ENCODE peak calls at places on chromosomes 3 and 15, in six cellular contexts. One of them, this sample, is unnamed.

GRCh38 chr15:66862111-66862815 is 160.2 kb downstream of the SMAD6 start:
- DNase-seq in NCI-H1092 treated with DMSO at 0.1 percent for 48 hours: no peak
- DNase-seq in dermis blood vessel endothelial cell: no peak
- DNase-seq in AG09309: no peak
- DNase-seq in activated CD4-positive, alpha-beta T cell treated with anti-CD3 and anti-CD28 coated beads for 4 hours: no peak
- DNase-seq in adrenal gland: no peak
- DNase-seq in this sample: no peak

GRCh38 chr3:164250923-164251322 is 827.4 kb downstream of the SI start:
- DNase-seq in NCI-H1092 treated with DMSO at 0.1 percent for 48 hours: no peak
- DNase-seq in dermis blood vessel endothelial cell: no peak
- DNase-seq in AG09309: no peak
- DNase-seq in activated CD4-positive, alpha-beta T cell treated with anti-CD3 and anti-CD28 coated beads for 4 hours: no peak
- DNase-seq in adrenal gland: no peak
- DNase-seq in this sample: no peak

GRCh38 chr3:43738305-43738704 is 47.6 kb downstream of the ABHD5 start:
- DNase-seq in NCI-H1092 treated with DMSO at 0.1 percent for 48 hours: no peak
- DNase-seq in dermis blood vessel endothelial cell: no peak
- DNase-seq in AG09309: no peak
- DNase-seq in activated CD4-positive, alpha-beta T cell treated with anti-CD3 and anti-CD28 coated beads for 4 hours: no peak
- DNase-seq in adrenal gland: no peak
- DNase-seq in this sample: no peak

GRCh38 chr3:143482106-143483088 is 362.8 kb downstream of the CHST2 start:
- DNase-seq in NCI-H1092 treated with DMSO at 0.1 percent for 48 hours: no peak
- DNase-seq in dermis blood vessel endothelial cell: no peak
- DNase-seq in AG09309: no peak
- DNase-seq in activated CD4-positive, alpha-beta T cell treated with anti-CD3 and anti-CD28 coated beads for 4 hours: no peak
- DNase-seq in adrenal gland: no peak
- DNase-seq in this sample: no peak

GRCh38 chr3:44395714-44396113 is 57.1 kb downstream of the TCAIM start:
- DNase-seq in NCI-H1092 treated with DMSO at 0.1 percent for 48 hours: no peak
- DNase-seq in dermis blood vessel endothelial cell: no peak
- DNase-seq in AG09309: no peak
- DNase-seq in activated CD4-positive, alpha-beta T cell treated with anti-CD3 and anti-CD28 coated beads for 4 hours: no peak
- DNase-seq in adrenal gland: no peak
- DNase-seq in this sample: no peak

GRCh38 chr3:123026551-123027291 is 842 bp downstream of the SEMA5B start:
- DNase-seq in NCI-H1092 treated with DMSO at 0.1 percent for 48 hours: no peak
- DNase-seq in dermis blood vessel endothelial cell: peak; percentile 17
- DNase-seq in AG09309: no peak
- DNase-seq in activated CD4-positive, alpha-beta T cell treated with anti-CD3 and anti-CD28 coated beads for 4 hours: peak; percentile 2
- DNase-seq in adrenal gland: peak; percentile 43
- DNase-seq in this sample: no peak

GRCh38 chr3:104596551-104596950 is 770.2 kb upstream of the ALCAM start:
- DNase-seq in NCI-H1092 treated with DMSO at 0.1 percent for 48 hours: peak; percentile 68
- DNase-seq in dermis blood vessel endothelial cell: peak; percentile 83
- DNase-seq in AG09309: peak; percentile 18
- DNase-seq in activated CD4-positive, alpha-beta T cell treated with anti-CD3 and anti-CD28 coated beads for 4 hours: no peak
- DNase-seq in adrenal gland: no peak
- DNase-seq in this sample: no peak

GRCh38 chr3:3689601-3690375 is 109.4 kb upstream of the LRRN1 start:
- DNase-seq in NCI-H1092 treated with DMSO at 0.1 percent for 48 hours: no peak
- DNase-seq in dermis blood vessel endothelial cell: no peak
- DNase-seq in AG09309: no peak
- DNase-seq in activated CD4-positive, alpha-beta T cell treated with anti-CD3 and anti-CD28 coated beads for 4 hours: no peak
- DNase-seq in adrenal gland: no peak
- DNase-seq in this sample: no peak

GRCh38 chr3:114863848-114864247 is 283.2 kb downstream of the ZBTB20 start:
- DNase-seq in NCI-H1092 treated with DMSO at 0.1 percent for 48 hours: no peak
- DNase-seq in dermis blood vessel endothelial cell: no peak
- DNase-seq in AG09309: no peak
- DNase-seq in activated CD4-positive, alpha-beta T cell treated with anti-CD3 and anti-CD28 coated beads for 4 hours: no peak
- DNase-seq in adrenal gland: no peak
- DNase-seq in this sample: no peak

GRCh38 chr3:110752307-110752706 is 319.3 kb upstream of the NECTIN3 start:
- DNase-seq in NCI-H1092 treated with DMSO at 0.1 percent for 48 hours: no peak
- DNase-seq in dermis blood vessel endothelial cell: no peak
- DNase-seq in AG09309: no peak
- DNase-seq in activated CD4-positive, alpha-beta T cell treated with anti-CD3 and anti-CD28 coated beads for 4 hours: no peak
- DNase-seq in adrenal gland: no peak
- DNase-seq in this sample: no peak

GRCh38 chr3:122992138-122992537 is 35.4 kb downstream of the SEMA5B start:
- DNase-seq in NCI-H1092 treated with DMSO at 0.1 percent for 48 hours: no peak
- DNase-seq in dermis blood vessel endothelial cell: no peak
- DNase-seq in AG09309: no peak
- DNase-seq in activated CD4-positive, alpha-beta T cell treated with anti-CD3 and anti-CD28 coated beads for 4 hours: no peak
- DNase-seq in adrenal gland: no peak
- DNase-seq in this sample: no peak

GRCh38 chr3:23763040-23763477 is 42.7 kb upstream of the UBE2E1 start:
- DNase-seq in NCI-H1092 treated with DMSO at 0.1 percent for 48 hours: no peak
- DNase-seq in dermis blood vessel endothelial cell: no peak
- DNase-seq in AG09309: no peak
- DNase-seq in activated CD4-positive, alpha-beta T cell treated with anti-CD3 and anti-CD28 coated beads for 4 hours: no peak
- DNase-seq in adrenal gland: no peak
- DNase-seq in this sample: no peak

GRCh38 chr3:188523291-188523690 is 369.3 kb downstream of the LPP start:
- DNase-seq in NCI-H1092 treated with DMSO at 0.1 percent for 48 hours: no peak
- DNase-seq in dermis blood vessel endothelial cell: no peak
- DNase-seq in AG09309: no peak
- DNase-seq in activated CD4-positive, alpha-beta T cell treated with anti-CD3 and anti-CD28 coated beads for 4 hours: no peak
- DNase-seq in adrenal gland: no peak
- DNase-seq in this sample: no peak

GRCh38 chr3:187616307-187616939 is 53.8 kb downstream of the SST start:
- DNase-seq in NCI-H1092 treated with DMSO at 0.1 percent for 48 hours: peak; percentile 41
- DNase-seq in dermis blood vessel endothelial cell: peak; percentile 68
- DNase-seq in AG09309: peak; percentile 24
- DNase-seq in activated CD4-positive, alpha-beta T cell treated with anti-CD3 and anti-CD28 coated beads for 4 hours: peak; percentile 42
- DNase-seq in adrenal gland: peak; percentile 35
- DNase-seq in this sample: no peak

GRCh38 chr3:46853441-46854410 is 9.5 kb downstream of the MYL3 start:
- DNase-seq in NCI-H1092 treated with DMSO at 0.1 percent for 48 hours: no peak
- DNase-seq in dermis blood vessel endothelial cell: no peak
- DNase-seq in AG09309: no peak
- DNase-seq in activated CD4-positive, alpha-beta T cell treated with anti-CD3 and anti-CD28 coated beads for 4 hours: no peak
- DNase-seq in adrenal gland: peak; percentile 4
- DNase-seq in this sample: no peak

GRCh38 chr3:30913176-30913575 is 18.7 kb upstream of the GADL1 start:
- DNase-seq in NCI-H1092 treated with DMSO at 0.1 percent for 48 hours: no peak
- DNase-seq in dermis blood vessel endothelial cell: no peak
- DNase-seq in AG09309: peak; percentile 57
- DNase-seq in activated CD4-positive, alpha-beta T cell treated with anti-CD3 and anti-CD28 coated beads for 4 hours: no peak
- DNase-seq in adrenal gland: no peak
- DNase-seq in this sample: no peak

GRCh38 chr3:187593347-187593850 is 76.8 kb downstream of the SST start:
- DNase-seq in NCI-H1092 treated with DMSO at 0.1 percent for 48 hours: no peak
- DNase-seq in dermis blood vessel endothelial cell: no peak
- DNase-seq in AG09309: no peak
- DNase-seq in activated CD4-positive, alpha-beta T cell treated with anti-CD3 and anti-CD28 coated beads for 4 hours: no peak
- DNase-seq in adrenal gland: no peak
- DNase-seq in this sample: no peak

GRCh38 chr3:141414141-141414689 is 45.9 kb downstream of the ZBTB38 start:
- DNase-seq in NCI-H1092 treated with DMSO at 0.1 percent for 48 hours: no peak
- DNase-seq in dermis blood vessel endothelial cell: no peak
- DNase-seq in AG09309: peak; percentile 76
- DNase-seq in activated CD4-positive, alpha-beta T cell treated with anti-CD3 and anti-CD28 coated beads for 4 hours: no peak
- DNase-seq in adrenal gland: peak; percentile 52
- DNase-seq in this sample: no peak

GRCh38 chr3:186255703-186256331 is 106.2 kb downstream of the DGKG start:
- DNase-seq in NCI-H1092 treated with DMSO at 0.1 percent for 48 hours: no peak
- DNase-seq in dermis blood vessel endothelial cell: no peak
- DNase-seq in AG09309: no peak
- DNase-seq in activated CD4-positive, alpha-beta T cell treated with anti-CD3 and anti-CD28 coated beads for 4 hours: no peak
- DNase-seq in adrenal gland: peak; percentile 81
- DNase-seq in this sample: no peak

GRCh38 chr3:151228291-151229125 is 25.5 kb upstream of the GPR171 start:
- DNase-seq in NCI-H1092 treated with DMSO at 0.1 percent for 48 hours: no peak
- DNase-seq in dermis blood vessel endothelial cell: peak; percentile 61
- DNase-seq in AG09309: no peak
- DNase-seq in activated CD4-positive, alpha-beta T cell treated with anti-CD3 and anti-CD28 coated beads for 4 hours: no peak
- DNase-seq in adrenal gland: peak; percentile 42
- DNase-seq in this sample: no peak

GRCh38 chr15:98713585-98714001 is 65.3 kb downstream of the IGF1R start:
- DNase-seq in NCI-H1092 treated with DMSO at 0.1 percent for 48 hours: no peak
- DNase-seq in dermis blood vessel endothelial cell: peak; percentile 56
- DNase-seq in AG09309: no peak
- DNase-seq in activated CD4-positive, alpha-beta T cell treated with anti-CD3 and anti-CD28 coated beads for 4 hours: no peak
- DNase-seq in adrenal gland: no peak
- DNase-seq in this sample: no peak

GRCh38 chr3:152589644-152590043 is 245.3 kb upstream of the P2RY1 start:
- DNase-seq in NCI-H1092 treated with DMSO at 0.1 percent for 48 hours: no peak
- DNase-seq in dermis blood vessel endothelial cell: peak; percentile 18
- DNase-seq in AG09309: no peak
- DNase-seq in activated CD4-positive, alpha-beta T cell treated with anti-CD3 and anti-CD28 coated beads for 4 hours: no peak
- DNase-seq in adrenal gland: no peak
- DNase-seq in this sample: no peak

GRCh38 chr3:100213891-100214573 is 46.8 kb upstream of the TBC1D23 start:
- DNase-seq in NCI-H1092 treated with DMSO at 0.1 percent for 48 hours: no peak
- DNase-seq in dermis blood vessel endothelial cell: peak; percentile 17
- DNase-seq in AG09309: no peak
- DNase-seq in activated CD4-positive, alpha-beta T cell treated with anti-CD3 and anti-CD28 coated beads for 4 hours: no peak
- DNase-seq in adrenal gland: no peak
- DNase-seq in this sample: no peak

GRCh38 chr3:133840055-133840737 is 34.6 kb downstream of the SRPRB start:
- DNase-seq in NCI-H1092 treated with DMSO at 0.1 percent for 48 hours: no peak
- DNase-seq in dermis blood vessel endothelial cell: no peak
- DNase-seq in AG09309: no peak
- DNase-seq in activated CD4-positive, alpha-beta T cell treated with anti-CD3 and anti-CD28 coated beads for 4 hours: no peak
- DNase-seq in adrenal gland: no peak
- DNase-seq in this sample: no peak

GRCh38 chr3:39804951-39805350 is 4.5 kb upstream of the MYRIP start:
- DNase-seq in NCI-H1092 treated with DMSO at 0.1 percent for 48 hours: no peak
- DNase-seq in dermis blood vessel endothelial cell: peak; percentile 6
- DNase-seq in AG09309: no peak
- DNase-seq in activated CD4-positive, alpha-beta T cell treated with anti-CD3 and anti-CD28 coated beads for 4 hours: no peak
- DNase-seq in adrenal gland: no peak
- DNase-seq in this sample: no peak